ENCODE peak calls at places on chromosomes 1 and 21, in four cellular contexts. R, N, A and G are unnamed samples.

GRCh38 chr1:10122926-10123325 is 87.4 kb upstream of the KIF1B start:
- DNase-seq in R (no peak), N (no peak), A (no peak), G (no peak)

GRCh38 chr1:180270767-180271639 is 40.9 kb downstream of the LHX4 start:
- DNase-seq in R (peak), N (no peak), A (no peak), G (peak)

GRCh38 chr1:207309775-207310273 is 11.7 kb upstream of the CD55 start:
- DNase-seq in R (peak), N (peak), A (peak), G (peak)

GRCh38 chr21:31557421-31557955 is 102.0 kb upstream of the SOD1 start:
- DNase-seq in R (no peak), N (no peak), A (no peak), G (no peak)

GRCh38 chr1:66652556-66652955 is 99.7 kb upstream of the DYNLT5 start:
- DNase-seq in R (no peak), N (no peak), A (no peak), G (no peak)

GRCh38 chr1:243286409-243287127 is 30.7 kb downstream of the SDCCAG8 start:
- DNase-seq in R (no peak), N (no peak), A (no peak), G (no peak)

GRCh38 chr1:113792986-113793385 is 19.3 kb downstream of the RSBN1 start:
- DNase-seq in R (no peak), N (no peak), A (no peak), G (no peak)

GRCh38 chr1:167492509-167492910 is 25.8 kb downstream of the CD247 start:
- DNase-seq in R (no peak), N (no peak), A (no peak), G (no peak)

GRCh38 chr1:204621391-204621790 is 64.1 kb downstream of the LRRN2 start:
- DNase-seq in R (no peak), N (no peak), A (no peak), G (no peak)

GRCh38 chr1:92755541-92756351 is 29.2 kb downstream of the EVI5 start:
- DNase-seq in R (no peak), N (no peak), A (no peak), G (no peak)

GRCh38 chr1:81349194-81349965 is 451.4 kb upstream of the ADGRL2 start:
- DNase-seq in R (no peak), N (no peak), A (no peak), G (no peak)

GRCh38 chr1:245262876-245263625 is 108.3 kb downstream of the KIF26B start:
- DNase-seq in R (no peak), N (no peak), A (no peak), G (no peak)

GRCh38 chr21:32626633-32627196 is 14.5 kb upstream of the CFAP298 start:
- DNase-seq in R (no peak), N (no peak), A (no peak), G (no peak)

GRCh38 chr1:20112279-20113000 is 6.9 kb downstream of the PLA2G2D start:
- DNase-seq in R (no peak), N (no peak), A (no peak), G (peak)

GRCh38 chr1:108140177-108140576 is 60.0 kb downstream of the SLC25A24 start:
- DNase-seq in R (peak), N (no peak), A (no peak), G (no peak)

GRCh38 chr1:169468982-169469381 is 16.8 kb downstream of the SLC19A2 start:
- DNase-seq in R (no peak), N (no peak), A (no peak), G (no peak)

GRCh38 chr1:159922499-159923202 is 2.7 kb downstream of the TAGLN2 start:
- DNase-seq in R (peak), N (no peak), A (no peak), G (no peak)

GRCh38 chr1:15706751-15707150 is 22.6 kb downstream of the PLEKHM2 start:
- DNase-seq in R (no peak), N (no peak), A (no peak), G (no peak)

GRCh38 chr1:45957684-45958083 is 154.3 kb downstream of the MAST2 start:
- DNase-seq in R (no peak), N (no peak), A (no peak), G (no peak)

GRCh38 chr1:229507951-229508822 is at the start of gene NUP133:
- DNase-seq in R (peak), N (peak), A (peak), G (peak)

GRCh38 chr1:54982739-54983138 is 2.3 kb downstream of the TMEM61 start:
- DNase-seq in R (no peak), N (no peak), A (peak), G (peak)

GRCh38 chr1:205914730-205915129 is 28.5 kb downstream of the SLC26A9 start:
- DNase-seq in R (no peak), N (no peak), A (no peak), G (no peak)

GRCh38 chr1:85976806-85977205 is 179.8 kb downstream of the COL24A1 start:
- DNase-seq in R (no peak), N (no peak), A (no peak), G (no peak)

GRCh38 chr1:156838972-156839371 is 19.9 kb downstream of the INSRR start:
- DNase-seq in R (peak), N (peak), A (no peak), G (no peak)

GRCh38 chr1:33165209-33165608 is 16.6 kb downstream of the TRIM62 start:
- DNase-seq in R (peak), N (no peak), A (no peak), G (no peak)

GRCh38 chr1:183783342-183783741 is 21.6 kb upstream of the RGL1 start:
- DNase-seq in R (no peak), N (no peak), A (no peak), G (no peak)

GRCh38 chr1:111690306-111690617 is 48.9 kb downstream of the INKA2 start:
- DNase-seq in R (no peak), N (no peak), A (no peak), G (no peak)

GRCh38 chr1:110756506-110756905 is 81.8 kb upstream of the KCNA3 start:
- DNase-seq in R (no peak), N (no peak), A (no peak), G (no peak)

GRCh38 chr1:111570781-111571181 is 48.8 kb upstream of the RAP1A start:
- DNase-seq in R (peak), N (no peak), A (peak), G (no peak)

GRCh38 chr1:3467096-3468036 is 12.9 kb downstream of the ARHGEF16 start:
- DNase-seq in R (no peak), N (no peak), A (no peak), G (no peak)

GRCh38 chr1:205521646-205522150 is 17.2 kb downstream of the CDK18 start:
- DNase-seq in R (no peak), N (no peak), A (no peak), G (no peak)

GRCh38 chr21:29196021-29196663 is 65.7 kb downstream of the MAP3K7CL start:
- DNase-seq in R (peak), N (peak), A (peak), G (peak)

GRCh38 chr1:208834346-208835081 is 590.3 kb upstream of the PLXNA2 start:
- DNase-seq in R (no peak), N (no peak), A (no peak), G (no peak)

GRCh38 chr1:11858613-11858967 is at the start of gene NPPB:
- DNase-seq in R (no peak), N (no peak), A (no peak), G (no peak)

GRCh38 chr1:100325415-100326324 is 26.6 kb upstream of the CDC14A start:
- DNase-seq in R (peak), N (no peak), A (no peak), G (no peak)

GRCh38 chr1:227273557-227273956 is 44.7 kb downstream of the CDC42BPA start:
- DNase-seq in R (peak), N (no peak), A (no peak), G (peak)

GRCh38 chr21:41970751-41971653 is 17.2 kb upstream of the C2CD2 start:
- DNase-seq in R (no peak), N (no peak), A (no peak), G (no peak)
- TF ChIP-seq TCF7L2 in R (no peak), N (no peak), A (no peak), G (no peak)

DNA sequence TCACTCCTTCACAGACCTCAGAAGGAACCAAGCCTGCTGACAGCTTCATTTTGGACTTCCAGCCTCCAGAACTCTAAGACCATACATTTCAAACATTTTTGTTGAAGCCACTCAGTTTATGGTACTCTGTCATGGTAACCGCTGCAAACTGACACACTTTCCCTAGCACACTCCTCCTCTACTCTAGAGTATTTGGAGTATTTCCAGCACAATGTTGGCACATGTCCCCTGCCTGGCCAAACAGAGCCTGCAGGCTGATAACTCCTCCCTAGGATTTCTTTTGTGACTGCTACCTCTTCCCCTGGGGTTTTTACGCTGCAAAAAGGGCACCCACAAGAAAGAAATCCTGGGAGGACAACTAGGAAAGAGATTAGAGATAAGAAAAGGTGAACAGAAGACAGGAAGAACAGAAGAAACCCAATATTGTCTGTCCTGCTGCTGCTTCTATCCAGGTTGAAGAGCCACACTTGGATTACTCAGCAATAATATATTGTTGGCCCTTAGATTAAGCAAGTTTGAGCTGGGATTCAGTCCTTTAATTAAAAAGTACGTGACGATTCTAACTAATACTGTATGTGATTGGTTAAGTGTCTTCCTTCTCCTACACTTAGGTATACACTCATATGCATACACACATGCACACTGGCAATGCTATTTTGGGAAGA is 844.1 kb downstream of the LTN1 start:
- DNase-seq in R (no peak), N (no peak), A (no peak), G (no peak)
- TF ChIP-seq TCF7L2 in R (no peak), N (no peak), A (no peak), G (no peak)

GRCh38 chr1:184892116-184892515 is 82.2 kb downstream of the NIBAN1 start:
- DNase-seq in R (no peak), N (no peak), A (no peak), G (no peak)
- TF ChIP-seq TCF7L2 in R (no peak), N (no peak), A (no peak), G (no peak)

GRCh38 chr1:165376811-165377153 is 20.3 kb upstream of the LMX1A start:
- DNase-seq in R (no peak), N (no peak), A (no peak), G (no peak)

GRCh38 chr1:165371588-165372235 is 15.2 kb upstream of the LMX1A start:
- DNase-seq in R (no peak), N (no peak), A (no peak), G (no peak)

GRCh38 chr1:165381745-165382530 is 25.4 kb upstream of the LMX1A start:
- DNase-seq in R (no peak), N (no peak), A (no peak), G (no peak)

GRCh38 chr1:165375623-165376022 is 19.1 kb upstream of the LMX1A start:
- DNase-seq in R (no peak), N (no peak), A (no peak), G (no peak)

GRCh38 chr1:165376041-165376810 is 19.7 kb upstream of the LMX1A start:
- DNase-seq in R (peak), N (no peak), A (no peak), G (no peak)
- TF ChIP-seq TCF7L2 in R (no peak), N (no peak), A (no peak), G (no peak)

DNA sequence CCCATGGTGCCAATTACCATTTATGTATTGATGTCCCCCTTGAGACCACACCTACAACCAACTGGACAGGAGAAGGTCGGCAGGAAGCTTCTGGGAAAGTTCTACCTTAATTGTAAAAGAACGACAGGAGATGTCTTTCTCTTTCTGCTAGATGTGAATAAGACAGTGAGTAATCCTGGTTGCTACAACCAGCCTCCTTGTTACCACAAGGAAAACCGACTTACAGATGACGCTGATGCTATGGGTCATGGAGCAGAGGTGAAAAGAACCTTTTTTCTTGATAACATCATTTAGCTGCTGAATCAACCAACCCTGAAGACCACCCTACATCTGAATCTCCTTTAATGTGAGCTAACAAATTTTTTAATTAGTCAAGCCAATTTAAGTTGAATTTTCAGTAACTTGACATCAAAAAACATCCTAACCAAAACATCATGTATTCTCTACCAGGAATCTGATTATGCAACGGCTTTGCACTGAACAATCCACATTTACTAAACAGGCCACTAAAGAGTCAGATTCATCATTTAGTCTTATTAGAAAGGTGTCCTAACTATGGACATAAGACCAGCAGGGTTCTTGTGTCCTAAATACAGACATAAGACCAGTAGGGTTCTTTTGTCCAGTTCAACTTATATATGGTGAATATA is 23.0 kb downstream of the RGS2 start:
- DNase-seq in R (no peak), N (no peak), A (no peak), G (no peak)
- TF ChIP-seq TCF7L2 in R (no peak), N (no peak), A (no peak), G (no peak)

DNA sequence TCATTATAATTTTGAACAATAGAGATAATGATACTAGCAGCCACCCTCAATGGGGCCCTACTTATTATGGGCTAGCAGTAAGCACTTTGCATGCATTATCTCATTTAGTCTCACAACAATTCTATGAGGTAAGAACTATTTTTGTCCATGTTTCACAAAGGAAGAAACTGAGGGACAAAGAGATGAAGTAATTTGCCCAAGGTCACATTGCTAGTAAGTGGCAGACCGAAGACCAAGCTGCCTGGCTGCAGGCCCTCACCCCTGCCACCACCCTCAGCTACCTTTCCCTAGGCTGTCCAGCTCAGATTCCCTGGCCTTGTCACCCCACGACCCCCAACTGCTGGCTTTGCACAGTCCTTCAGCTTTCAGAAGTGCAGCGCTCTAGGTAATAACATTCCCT is 39.6 kb downstream of the IRF2BP2 start:
- DNase-seq in R (no peak), N (no peak), A (no peak), G (no peak)
- TF ChIP-seq TCF7L2 in R (no peak), N (no peak), A (no peak), G (no peak)

GRCh38 chr1:56370513-56370912 is 208.8 kb downstream of the PLPP3 start:
- DNase-seq in R (no peak), N (no peak), A (no peak), G (no peak)

GRCh38 chr1:56376188-56376984 is 203.0 kb downstream of the PLPP3 start:
- DNase-seq in R (no peak), N (no peak), A (peak), G (no peak)

GRCh38 chr1:56377407-56377806 is 202.0 kb downstream of the PLPP3 start:
- DNase-seq in R (no peak), N (no peak), A (no peak), G (no peak)

GRCh38 chr1:56375184-56375837 is 204.1 kb downstream of the PLPP3 start:
- DNase-seq in R (no peak), N (no peak), A (no peak), G (no peak)

DNA sequence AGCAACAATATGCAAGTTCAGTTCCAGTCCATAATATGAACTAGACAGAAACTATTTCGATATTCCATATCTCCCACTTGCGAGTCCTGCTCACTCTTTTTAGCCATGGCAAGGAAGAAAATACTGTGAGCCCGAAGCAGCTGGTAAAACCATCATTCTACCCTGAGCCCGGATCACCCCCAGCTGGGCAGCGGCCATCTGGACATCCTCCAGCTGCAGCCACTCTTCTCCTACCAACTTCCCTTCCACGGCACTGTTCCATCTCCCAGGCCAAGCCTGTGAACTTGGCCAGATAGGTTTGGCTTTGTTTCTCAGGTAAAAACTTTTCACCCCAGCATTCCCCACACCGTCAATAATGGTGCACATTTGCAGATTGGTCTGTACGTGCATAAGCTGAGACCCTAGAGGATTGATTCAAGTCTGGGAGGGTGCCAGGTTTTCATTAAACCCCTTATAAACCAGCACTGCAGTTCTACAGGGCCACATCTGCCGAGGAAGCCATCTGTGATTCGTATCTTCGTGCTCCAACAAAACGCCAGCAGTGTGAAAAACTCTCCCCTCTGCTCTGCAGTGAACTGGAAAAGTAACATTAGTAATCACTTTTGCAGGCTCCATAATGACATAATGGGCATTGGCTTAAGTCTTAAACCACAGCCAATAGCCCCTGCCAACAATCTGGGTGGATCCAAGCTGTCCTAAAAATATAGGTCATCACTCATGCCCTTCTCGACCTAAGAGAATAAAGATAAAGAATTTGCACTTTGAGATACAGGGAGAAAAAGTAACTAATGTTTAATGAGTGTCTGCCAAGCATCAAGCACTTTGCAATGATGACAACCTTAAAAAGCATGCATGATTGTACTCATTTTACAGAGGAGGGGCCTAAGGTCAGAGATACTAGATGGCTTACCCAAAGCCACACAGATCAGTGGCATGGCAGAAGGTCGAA is 205.1 kb downstream of the PLPP3 start:
- DNase-seq in R (no peak), N (no peak), A (no peak), G (no peak)
- TF ChIP-seq TCF7L2 in R (no peak), N (no peak), A (no peak), G (no peak)

GRCh38 chr1:145957443-145958319 is at the start of gene LIX1L:
- DNase-seq in R (peak), N (no peak), A (peak), G (peak)

GRCh38 chr1:145958734-145959133 is 917 bp upstream of the LIX1L start:
- DNase-seq in R (no peak), N (no peak), A (no peak), G (no peak)

GRCh38 chr1:145956361-145956760 is 1.5 kb downstream of the LIX1L start:
- DNase-seq in R (no peak), N (no peak), A (no peak), G (no peak)

GRCh38 chr1:145955436-145955835 is 2.4 kb downstream of the LIX1L start:
- DNase-seq in R (no peak), N (no peak), A (no peak), G (no peak)

DNA sequence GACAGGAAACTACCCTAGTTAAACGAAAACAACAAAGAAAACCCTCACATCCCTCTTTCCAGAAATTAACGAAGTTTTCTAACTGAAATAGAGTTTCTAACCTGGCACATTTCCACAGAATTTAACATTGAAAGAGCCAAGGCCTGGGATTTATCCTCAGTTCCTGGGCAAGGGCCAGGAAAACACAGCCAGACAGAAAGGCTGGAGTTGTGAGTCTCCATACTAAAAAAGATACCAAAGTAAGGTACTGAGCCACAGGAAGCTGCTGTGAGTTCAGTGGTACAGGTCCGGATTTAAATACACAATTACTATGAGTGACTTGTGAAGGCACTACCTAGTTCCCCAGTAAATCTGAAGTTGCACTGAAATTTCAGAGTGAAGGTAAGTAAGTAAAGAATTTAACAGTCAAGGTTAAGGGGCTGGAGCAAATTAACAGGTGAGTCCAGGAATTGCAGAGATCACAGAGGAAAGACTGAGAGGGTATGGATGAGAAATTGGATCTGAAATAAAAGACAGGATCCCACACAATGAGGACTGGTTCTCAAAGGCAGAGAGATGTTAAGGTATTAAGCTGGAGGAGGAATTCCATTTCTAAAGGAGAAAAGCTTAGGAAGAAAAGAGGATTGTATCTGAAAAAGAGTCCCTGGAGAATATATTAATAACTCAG is 908 bp downstream of the LIX1L start:
- DNase-seq in R (no peak), N (no peak), A (no peak), G (no peak)
- TF ChIP-seq TCF7L2 in R (no peak), N (no peak), A (no peak), G (no peak)